ENCODE peak calls at places on chromosomes 5 and 9, in four cellular contexts. Q is effector memory CD4-positive, alpha-beta T cell; R is stimulated activated CD8-positive, alpha-beta memory T cell treated with anti-CD3 and anti-CD28 coated beads, Interleukin-12 subunit alpha, Interleukin-12 subunit beta, amount 100 ng/mL, for 4 hours; D is stimulated activated CD4-positive, alpha-beta T cell treated with anti-CD3 and anti-CD28 coated beads, Interleukin-12 subunit alpha, Interleukin-12 subunit beta, amount 100 ng/mL, for 4 hours. B is an unnamed sample.

GRCh38 chr5:94082405-94082804 is 341.0 kb upstream of the POU5F2 start:
- DNase-seq in R (no peak), Q (no peak), D (no peak), B (no peak)

GRCh38 chr5:54229041-54229780 is 81.2 kb downstream of the ARL15 start:
- DNase-seq in Q (peak), R (peak), D (peak), B (peak)

GRCh38 chr5:78065663-78066062 is 228.8 kb downstream of the AP3B1 start:
- DNase-seq in Q (no peak), R (no peak), D (no peak), B (no peak)

GRCh38 chr9:16530669-16531461 is 339.6 kb downstream of the BNC2 start:
- DNase-seq in Q (no peak), R (no peak), D (no peak), B (no peak)

GRCh38 chr9:3244963-3245653 is 280.7 kb downstream of the RFX3 start:
- DNase-seq in R (no peak), Q (no peak), D (no peak), B (no peak)

GRCh38 chr5:6081727-6082210 is 296.6 kb downstream of the MED10 start:
- DNase-seq in Q (no peak), R (no peak), D (no peak), B (no peak)

GRCh38 chr5:65037845-65038815 is 269.4 kb downstream of the CWC27 start:
- DNase-seq in Q (peak), R (no peak), D (no peak), B (no peak)

GRCh38 chr9:115913666-115914065 is 239.9 kb upstream of the PAPPA start:
- DNase-seq in Q (no peak), R (no peak), D (no peak), B (no peak)

GRCh38 chr5:5957737-5958136 is 420.6 kb downstream of the MED10 start:
- DNase-seq in D (no peak), R (no peak), Q (no peak), B (no peak)

GRCh38 chr5:149135536-149136201 is 5.6 kb upstream of the ABLIM3 start:
- DNase-seq in R (no peak), Q (no peak), D (no peak), B (no peak)

GRCh38 chr5:56415356-56415765 is 182.2 kb upstream of the ANKRD55 start:
- DNase-seq in R (no peak), Q (no peak), D (no peak), B (no peak)

GRCh38 chr9:134643306-134643705 is 1.7 kb downstream of the COL5A1 start:
- DNase-seq in R (no peak), Q (no peak), D (no peak), B (no peak)

GRCh38 chr9:9920425-9920824 is 692.4 kb downstream of the PTPRD start:
- DNase-seq in R (no peak), D (no peak), Q (no peak), B (no peak)

GRCh38 chr5:43298459-43298858 is 14.8 kb downstream of the HMGCS1 start:
- DNase-seq in R (no peak), D (no peak), Q (no peak), B (no peak)

GRCh38 chr5:3351581-3352442 is 243.8 kb upstream of the IRX1 start:
- DNase-seq in Q (no peak), R (no peak), D (no peak), B (no peak)

GRCh38 chr9:93562157-93562556 is 14.2 kb upstream of the PHF2 start:
- DNase-seq in R (no peak), Q (no peak), D (no peak), B (no peak)

GRCh38 chr9:135513351-135513846 is 7.8 kb upstream of the LCN1 start:
- DNase-seq in Q (no peak), R (no peak), D (no peak), B (no peak)

GRCh38 chr5:177996660-177997318 is 747 bp upstream of the PROP1 start:
- DNase-seq in D (no peak), R (no peak), Q (no peak), B (no peak)

GRCh38 chr5:119239119-119239417 is 116.8 kb upstream of the TNFAIP8 start:
- DNase-seq in R (no peak), Q (no peak), D (no peak), B (no peak)

GRCh38 chr9:134208981-134209725 is 44.8 kb upstream of the RNU6ATAC start:
- DNase-seq in R (no peak), D (no peak), Q (no peak), B (no peak)

GRCh38 chr5:55994502-55994997 is at the start of gene IL6ST:
- DNase-seq in Q (peak), D (no peak), R (no peak), B (peak)

GRCh38 chr5:120207139-120207538 is 257.0 kb upstream of the PRR16 start:
- DNase-seq in Q (no peak), R (no peak), D (no peak), B (no peak)

GRCh38 chr5:160516696-160517530 is 95.3 kb downstream of the PTTG1 start:
- DNase-seq in D (no peak), R (no peak), Q (no peak), B (no peak)

GRCh38 chr5:34998058-34998789 is 49.5 kb downstream of the AGXT2 start:
- DNase-seq in Q (no peak), R (no peak), D (no peak), B (no peak)

GRCh38 chr9:95085861-95086563 is 231.5 kb downstream of the FANCC start:
- DNase-seq in Q (no peak), D (no peak), R (no peak), B (no peak)

GRCh38 chr5:65041296-65042158 is 272.8 kb downstream of the CWC27 start:
- DNase-seq in Q (no peak), D (no peak), R (no peak), B (no peak)

GRCh38 chr5:73780297-73781080 is 154.5 kb downstream of the ARHGEF28 start:
- DNase-seq in R (no peak), D (no peak), Q (no peak), B (no peak)

GRCh38 chr9:83708515-83709158 is 879 bp upstream of the UBQLN1 start:
- DNase-seq in Q (peak), R (peak), D (peak), B (peak)

GRCh38 chr5:103232393-103232999 is 26.1 kb upstream of the MACIR start:
- DNase-seq in R (no peak), D (no peak), Q (no peak), B (no peak)

GRCh38 chr9:129384138-129384886 is 206.3 kb upstream of the IER5L start:
- DNase-seq in D (peak), R (no peak), Q (no peak), B (no peak)